ENCODE peak calls at places on chromosomes 5 and 9, in four cellular contexts. N is A549, G is HepG2, P is K562. U is an unnamed sample.

GRCh38 chr9:37197158-37198033 is 77.0 kb downstream of the ZCCHC7 start:
- DNase-seq in G (no peak), N (no peak), P (peak; percentile 86), U (no peak)

GRCh38 chr5:10987881-10988504 is 227.0 kb upstream of the DAP start:
- DNase-seq in G (peak; percentile 43), N (peak; percentile 56), P (peak; percentile 82), U (peak; percentile 98)

GRCh38 chr5:2701592-2701991 is 49.9 kb downstream of the IRX2 start:
- DNase-seq in P (no peak), N (no peak), G (no peak), U (no peak)

GRCh38 chr9:79023134-79023577 is 548.6 kb upstream of the TLE4 start:
- DNase-seq in P (no peak), G (no peak), N (peak; percentile 62), U (no peak)

GRCh38 chr9:26756881-26757280 is 135.7 kb downstream of the CAAP1 start:
- DNase-seq in G (no peak), P (no peak), N (no peak), U (no peak)

GRCh38 chr5:19534751-19535150 is 453.2 kb downstream of the CDH18 start:
- DNase-seq in N (no peak), G (no peak), P (no peak), U (no peak)

GRCh38 chr9:125909497-125909896 is 162.3 kb downstream of the PBX3 start:
- DNase-seq in P (no peak), N (no peak), G (no peak), U (no peak)

GRCh38 chr5:112583166-112583565 is 154.5 kb upstream of the APC start:
- DNase-seq in P (no peak), G (no peak), N (no peak), U (no peak)

GRCh38 chr5:113527746-113528145 is 14.3 kb downstream of the YTHDC2 start:
- DNase-seq in N (no peak), P (no peak), G (no peak), U (no peak)

GRCh38 chr9:36301227-36301626 is 43.0 kb upstream of the GNE start:
- DNase-seq in P (no peak), N (no peak), G (no peak), U (no peak)

GRCh38 chr9:18421391-18421790 is 52.6 kb upstream of the ADAMTSL1 start:
- DNase-seq in P (no peak), N (no peak), G (no peak), U (no peak)

GRCh38 chr9:124553738-124554137 is 46.5 kb upstream of the NR5A1 start:
- DNase-seq in P (no peak), N (no peak), G (no peak), U (no peak)

GRCh38 chr9:34690983-34691382 is at the start of gene CCL19:
- DNase-seq in N (no peak), G (no peak), P (no peak), U (no peak)

GRCh38 chr5:156824241-156824640 is 25.9 kb upstream of the PPP1R2B start:
- DNase-seq in P (no peak), G (no peak), N (no peak), U (no peak)

GRCh38 chr9:85420750-85421149 is 321.0 kb downstream of the AGTPBP1 start:
- DNase-seq in G (no peak), P (no peak), N (no peak), U (no peak)

GRCh38 chr5:32848120-32848519 is 137.0 kb downstream of the NPR3 start:
- DNase-seq in P (no peak), G (no peak), N (no peak), U (no peak)

GRCh38 chr5:39062530-39062929 is 11.7 kb downstream of the RICTOR start:
- DNase-seq in N (no peak), P (no peak), G (no peak), U (no peak)

GRCh38 chr5:108521841-108522506 is 140.1 kb upstream of the FBXL17 start:
- DNase-seq in N (peak; percentile 63), P (peak; percentile 51), G (peak; percentile 53), U (no peak)

GRCh38 chr9:103242025-103242424 is 246.9 kb downstream of the CYLC2 start:
- DNase-seq in N (no peak), G (no peak), P (no peak), U (no peak)

GRCh38 chr5:73278693-73279092 is 105.7 kb downstream of the TMEM174 start:
- DNase-seq in N (no peak), P (no peak), G (peak; percentile 10), U (no peak)

GRCh38 chr9:136779808-136780207 is 11.3 kb upstream of the TMEM141 start:
- DNase-seq in N (no peak), G (no peak), P (no peak), U (no peak)

GRCh38 chr5:368162-369084 is 46.9 kb downstream of the AHRR start:
- DNase-seq in N (no peak), G (no peak), P (no peak), U (no peak)

GRCh38 chr5:79295096-79295495 is 59.2 kb downstream of the JMY start:
- DNase-seq in G (no peak), P (no peak), N (no peak), U (no peak)

GRCh38 chr9:74951725-74952151 is 974 bp downstream of the C9orf40 start:
- DNase-seq in N (peak; percentile 43), P (no peak), G (peak; percentile 15), U (no peak)

GRCh38 chr5:40801771-40802562 is 3.8 kb upstream of the PRKAA1 start:
- DNase-seq in N (no peak), G (peak; percentile 75), P (peak; percentile 87), U (no peak)

GRCh38 chr5:11904270-11904906 is at the start of gene CTNND2:
- DNase-seq in P (no peak), N (peak; percentile 24), G (no peak), U (peak; percentile 62)

GRCh38 chr5:166561759-166562158 is 1729.7 kb upstream of the WWC1 start:
- DNase-seq in N (no peak), G (no peak), P (no peak), U (no peak)

GRCh38 chr5:58382131-58382534 is 77.8 kb downstream of the PLK2 start:
- DNase-seq in G (no peak), P (no peak), N (no peak), U (no peak)

GRCh38 chr5:170150713-170151104 is 45.0 kb downstream of the FOXI1 start:
- DNase-seq in P (no peak), N (no peak), G (no peak), U (no peak)

GRCh38 chr5:170148430-170149205 is 42.9 kb downstream of the FOXI1 start:
- DNase-seq in G (no peak), N (no peak), P (no peak), U (peak; percentile 17)

GRCh38 chr5:170149206-170149515 is 43.5 kb downstream of the FOXI1 start:
- DNase-seq in N (no peak), P (no peak), G (no peak), U (peak; percentile 40)

GRCh38 chr5:170154297-170154696 is 48.6 kb downstream of the FOXI1 start:
- DNase-seq in G (no peak), P (no peak), N (no peak), U (no peak)

GRCh38 chr5:170151105-170151831 is 45.6 kb downstream of the FOXI1 start:
- DNase-seq in G (peak; percentile 54), N (peak; percentile 88), P (peak; percentile 95), U (peak; percentile 53)
- TF ChIP-seq RNF2 in G (no peak), N (no peak), P (peak; percentile 78), U (no peak)

GRCh38 chr5:149301049-149301743 is 29.5 kb downstream of the AFAP1L1 start:
- DNase-seq in N (no peak), P (no peak), G (no peak), U (no peak)

GRCh38 chr5:149303210-149303609 is 31.6 kb downstream of the AFAP1L1 start:
- DNase-seq in N (no peak), P (no peak), G (no peak), U (no peak)

GRCh38 chr5:149301744-149302380 is 30.2 kb downstream of the AFAP1L1 start:
- DNase-seq in N (no peak), P (no peak), G (no peak), U (no peak)

GRCh38 chr5:149300441-149300840 is 28.8 kb downstream of the AFAP1L1 start:
- DNase-seq in N (no peak), G (no peak), P (no peak), U (no peak)

DNA sequence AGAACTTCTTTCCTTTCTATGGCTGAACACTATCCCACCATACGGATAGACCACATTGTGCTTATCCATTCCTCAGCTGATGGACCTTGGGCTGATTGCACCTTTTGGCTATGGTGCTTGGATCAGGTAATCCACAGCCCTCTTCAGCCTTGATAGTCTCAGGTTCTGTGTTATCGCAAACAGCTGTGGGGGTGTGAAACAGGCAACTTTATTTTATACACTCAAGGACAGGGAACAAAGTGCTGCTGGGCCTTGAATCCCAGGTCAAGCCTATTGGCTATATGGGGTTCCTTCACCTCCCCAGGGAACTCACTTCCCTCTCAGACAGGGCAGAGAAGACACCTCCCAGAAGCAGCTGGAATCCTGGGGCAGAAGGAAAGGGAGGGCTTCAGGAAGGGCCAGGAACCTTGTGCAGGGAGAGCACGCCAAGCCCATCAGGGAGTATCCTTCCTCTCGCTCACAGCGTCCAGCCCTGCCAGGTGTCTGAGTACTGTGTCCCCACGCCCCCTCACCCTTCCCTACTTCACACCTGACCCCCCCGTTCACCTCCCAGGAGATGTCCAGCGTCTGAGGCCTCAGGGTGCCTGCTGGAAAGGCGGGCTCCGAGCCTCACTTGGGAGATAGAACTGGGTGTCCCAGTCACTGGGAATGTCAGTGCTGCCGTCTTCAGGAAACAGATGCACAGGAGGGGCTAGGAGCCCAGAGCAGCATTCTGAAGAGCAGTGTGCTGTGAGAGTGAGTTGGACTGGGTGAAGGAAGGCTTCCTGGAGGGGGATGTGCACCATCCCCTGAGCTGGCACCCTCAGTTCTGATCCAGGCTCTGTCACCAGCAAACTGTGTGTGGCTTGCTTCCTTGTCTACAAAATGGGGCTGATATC is 32.8 kb downstream of the AFAP1L1 start:
- DNase-seq in G (no peak), P (no peak), N (no peak), U (no peak)
- TF ChIP-seq USF2 in G (no peak), P (no peak), N (no peak), U (no peak)

DNA sequence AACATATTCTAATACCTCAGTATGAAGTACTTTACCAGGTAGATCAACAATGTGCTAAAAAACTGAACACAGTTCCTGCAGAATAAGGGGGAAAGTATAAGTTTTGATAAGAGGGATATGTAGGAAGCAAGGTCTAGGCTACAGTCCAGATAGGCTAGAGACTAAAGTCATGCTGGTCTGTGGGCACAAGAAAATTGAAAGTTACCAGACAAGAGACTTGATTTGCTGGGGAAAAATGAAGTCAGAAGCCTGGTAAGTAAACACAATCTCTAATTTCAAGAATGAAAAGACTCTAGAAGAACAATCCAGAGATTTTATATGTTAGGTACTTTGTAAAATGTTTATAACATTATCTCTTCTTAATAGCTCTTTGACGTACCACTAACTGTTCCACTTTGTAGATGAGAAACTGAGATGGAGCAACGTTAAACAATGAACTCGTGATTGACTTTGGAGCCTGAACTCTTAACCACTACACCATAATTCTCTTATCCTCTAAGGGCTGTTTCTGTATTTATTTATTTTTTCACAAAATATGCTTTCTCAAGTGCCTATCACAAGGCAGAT is 19.5 kb downstream of the ADAMTS6 start:
- DNase-seq in G (no peak), N (no peak), P (no peak), U (no peak)
- TF ChIP-seq MAX in G (no peak), N (no peak), P (no peak), U (no peak)

DNA sequence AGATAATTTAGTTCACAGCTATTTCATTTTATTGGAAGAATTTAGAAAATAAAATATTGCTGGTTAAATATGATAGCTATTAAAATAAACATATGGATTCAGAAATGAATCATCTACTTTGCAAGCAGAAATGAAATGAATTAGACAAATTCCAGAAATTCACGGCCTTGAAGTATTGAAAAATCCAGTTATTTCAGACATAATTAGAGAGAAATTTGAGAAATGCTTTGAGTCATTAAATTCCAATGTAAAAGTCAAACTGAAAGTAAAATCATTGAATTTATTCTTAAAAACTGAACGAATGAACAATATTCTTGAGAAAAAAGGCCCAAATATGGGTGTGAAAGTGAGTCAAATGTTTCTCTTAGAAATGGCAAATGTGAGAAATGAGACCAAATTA is 632.6 kb upstream of the EDIL3 start:
- DNase-seq in P (no peak), N (no peak), G (no peak), U (no peak)
- TF ChIP-seq RNF2 in P (no peak), N (no peak), G (no peak), U (no peak)

U was measured in H1.